ENCODE peak calls at places on chromosome 22, in six cellular contexts. U, H, P, L, Q and C are unnamed samples.

GRCh38 chr22:40410731-40411505 is 40.5 kb downstream of the SGSM3 start:
- DNase-seq in U (no peak), H (no peak), P (no peak), L (no peak), Q (no peak), C (no peak)

GRCh38 chr22:50143096-50143495 is 27.4 kb upstream of the PANX2 start:
- DNase-seq in U (no peak), H (no peak), P (no peak), L (no peak), Q (no peak), C (no peak)

GRCh38 chr22:19177164-19178064 is 1.1 kb downstream of the SLC25A1 start:
- DNase-seq in U (no peak), H (no peak), P (no peak), L (no peak), Q (peak), C (no peak)

GRCh38 chr22:27668828-27669797 is 132.4 kb downstream of the MN1 start:
- DNase-seq in U (peak), H (no peak), P (peak), L (no peak), Q (peak), C (no peak)

GRCh38 chr22:29480512-29481264 is 670 bp downstream of the NEFH start:
- DNase-seq in U (no peak), H (peak), P (no peak), L (peak), Q (peak), C (peak)

GRCh38 chr22:25357056-25357455 is 137.6 kb downstream of the CRYBB2 start:
- DNase-seq in U (no peak), H (no peak), P (no peak), L (peak), Q (no peak), C (no peak)

GRCh38 chr22:50529416-50530279 is at the start of gene TYMP:
- DNase-seq in U (peak), H (no peak), P (peak), L (no peak), Q (peak), C (peak)

GRCh38 chr22:24156146-24156914 is 25.0 kb upstream of the SUSD2 start:
- DNase-seq in U (peak), H (peak), P (peak), L (no peak), Q (no peak), C (peak)

GRCh38 chr22:49491221-49491635 is 336.4 kb downstream of the BRD1 start:
- DNase-seq in U (no peak), H (no peak), P (no peak), L (no peak), Q (no peak), C (no peak)

GRCh38 chr22:28442264-28442950 is 237.2 kb downstream of the TTC28 start:
- DNase-seq in U (peak), H (peak), P (no peak), L (peak), Q (peak), C (peak)

GRCh38 chr22:48223488-48224190 is 1461.2 kb downstream of the TBC1D22A start:
- DNase-seq in U (no peak), H (no peak), P (no peak), L (no peak), Q (no peak), C (no peak)

GRCh38 chr22:23826510-23827350 is 12.1 kb downstream of the DERL3 start:
- DNase-seq in U (no peak), H (no peak), P (no peak), L (no peak), Q (no peak), C (no peak)

GRCh38 chr22:30204742-30205111 is 41.8 kb downstream of the LIF start:
- DNase-seq in U (peak), H (peak), P (no peak), L (no peak), Q (no peak), C (no peak)

GRCh38 chr22:49302530-49302929 is 525.1 kb downstream of the BRD1 start:
- DNase-seq in U (no peak), H (no peak), P (no peak), L (no peak), Q (no peak), C (no peak)

GRCh38 chr22:24466831-24467249 is 28.3 kb upstream of the UPB1 start:
- DNase-seq in U (no peak), H (peak), P (peak), L (no peak), Q (no peak), C (no peak)

GRCh38 chr22:24474221-24474620 is 20.9 kb upstream of the UPB1 start:
- DNase-seq in U (no peak), H (no peak), P (peak), L (no peak), Q (no peak), C (no peak)

GRCh38 chr22:17938484-17938924 is 85.9 kb downstream of the MICAL3 start:
- DNase-seq in U (no peak), H (peak), P (no peak), L (no peak), Q (no peak), C (no peak)

GRCh38 chr22:45329536-45329936 is 19.8 kb downstream of the FAM118A start:
- DNase-seq in U (no peak), H (no peak), P (no peak), L (peak), Q (no peak), C (no peak)

DNA sequence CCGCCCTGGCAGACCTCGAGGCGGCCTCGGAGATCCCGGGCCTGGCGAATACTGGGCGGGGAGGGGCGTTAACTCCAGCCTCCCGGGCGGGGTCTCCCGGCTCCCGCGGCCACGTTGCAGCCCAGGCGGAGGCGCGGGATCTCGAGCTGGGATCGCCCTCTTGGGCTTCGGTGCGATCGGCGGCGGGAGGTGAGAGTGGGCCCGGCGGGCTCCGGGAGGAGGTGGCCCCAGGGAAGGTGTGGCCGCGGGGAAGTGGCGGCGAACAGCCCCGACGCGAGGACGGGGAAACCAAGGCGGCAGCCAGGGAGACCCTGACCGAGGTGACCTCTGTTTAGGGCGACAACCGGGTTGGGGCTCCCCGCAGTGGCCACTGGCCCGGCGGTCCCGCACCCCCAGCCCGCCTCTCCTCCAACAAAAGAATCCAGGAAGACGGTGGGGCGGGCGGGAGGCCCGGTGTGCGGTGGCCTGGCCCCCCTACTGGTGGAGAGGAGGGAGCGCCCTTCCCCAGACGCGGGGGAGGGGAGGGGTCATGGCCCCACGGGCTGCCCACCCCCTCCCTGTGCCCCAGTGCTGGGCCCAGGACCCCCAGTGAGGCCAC is at the start of gene PHETA2:
- DNase-seq in U (peak), H (peak), P (no peak), L (no peak), Q (peak), C (peak)
- H3K27ac ChIP-seq in U (peak), H (peak), P (no peak), L (peak), Q (no peak), C (no peak)

GRCh38 chr22:35102663-35103062 is 36.7 kb downstream of the ISX start:
- DNase-seq in U (peak), H (no peak), P (peak), L (no peak), Q (peak), C (no peak)
- TF ChIP-seq CTCF in U (no peak), H (no peak), P (no peak), L (no peak), Q (no peak), C (no peak)

GRCh38 chr22:39351689-39352214 is 2.0 kb downstream of the SYNGR1 start:
- DNase-seq in U (no peak), H (no peak), P (no peak), L (no peak), Q (peak), C (no peak)
- H3K27ac ChIP-seq in U (no peak), H (peak), P (no peak), L (peak), Q (no peak), C (no peak)

GRCh38 chr22:46390652-46391301 is 55.3 kb downstream of the TRMU start:
- DNase-seq in U (peak), H (peak), P (peak), L (no peak), Q (peak), C (no peak)
- TF ChIP-seq CTCF in U (peak), H (peak), P (peak), L (peak), Q (no peak), C (no peak)

GRCh38 chr22:31328545-31328960 is 17.6 kb downstream of the PATZ1 start:
- DNase-seq in U (no peak), H (no peak), P (no peak), L (no peak), Q (no peak), C (no peak)
- H3K27ac ChIP-seq in U (no peak), H (no peak), P (no peak), L (no peak), Q (peak), C (no peak)

GRCh38 chr22:42614312-42615091 is at the start of gene POLDIP3:
- DNase-seq in U (peak), H (peak), P (peak), L (peak), Q (peak), C (peak)
- TF ChIP-seq CTCF in U (peak), H (no peak), P (no peak), L (peak), Q (peak), C (no peak)

DNA sequence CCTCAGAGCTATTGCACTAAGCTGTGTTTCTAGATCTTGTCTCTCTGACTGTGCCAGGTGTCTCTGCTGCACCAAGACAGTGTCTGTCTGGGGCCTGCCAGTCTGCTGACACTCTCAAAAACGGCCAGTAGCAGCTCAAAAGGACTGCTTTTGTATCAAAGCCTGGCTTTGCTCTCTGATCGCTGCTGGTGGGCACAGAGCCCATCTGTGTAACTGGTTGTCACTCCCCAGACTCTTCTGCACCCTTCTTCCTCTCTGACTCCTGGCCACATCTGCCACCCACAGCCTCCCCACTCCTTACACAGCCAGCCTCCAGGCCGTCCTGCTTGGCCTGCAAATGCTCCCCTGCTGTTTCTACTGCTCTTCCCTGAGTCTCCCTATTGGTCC is 26.5 kb downstream of the MED15 start:
- DNase-seq in U (no peak), H (no peak), P (no peak), L (peak), Q (no peak), C (no peak)
- H3K27ac ChIP-seq in U (peak), H (no peak), P (no peak), L (peak), Q (no peak), C (no peak)

GRCh38 chr22:36950797-36951590 is 37.6 kb downstream of the CSF2RB start:
- DNase-seq in U (no peak), H (no peak), P (no peak), L (no peak), Q (no peak), C (no peak)
- TF ChIP-seq CTCF in U (no peak), H (no peak), P (no peak), L (no peak), Q (no peak), C (no peak)

GRCh38 chr22:36381513-36382079 is 6.2 kb downstream of the MYH9 start:
- DNase-seq in U (no peak), H (no peak), P (peak), L (no peak), Q (no peak), C (no peak)
- H3K27ac ChIP-seq in U (peak), H (no peak), P (no peak), L (no peak), Q (no peak), C (peak)